ENCODE peak calls at places on chromosomes 5 and 9, in six cellular contexts. One of them, this sample, is unnamed.

GRCh38 chr9:84988621-84989020 is 319.1 kb downstream of the NTRK2 start:
- DNase-seq in HepG2: no peak
- DNase-seq in SK-N-SH: no peak
- DNase-seq in GM12878: no peak
- DNase-seq in K562: no peak
- DNase-seq in H1: no peak
- DNase-seq in this sample: no peak

GRCh38 chr9:128211551-128212281 is 8.5 kb downstream of the DNM1 start:
- DNase-seq in H1: no peak
- DNase-seq in K562: no peak
- DNase-seq in HepG2: no peak
- DNase-seq in SK-N-SH: no peak
- DNase-seq in GM12878: no peak
- DNase-seq in this sample: no peak

GRCh38 chr9:112408819-112409218 is 28.9 kb downstream of the HSDL2 start:
- DNase-seq in SK-N-SH: no peak
- DNase-seq in GM12878: no peak
- DNase-seq in H1: no peak
- DNase-seq in HepG2: no peak
- DNase-seq in K562: no peak
- DNase-seq in this sample: peak; percentile 42

GRCh38 chr5:135451581-135452360 is at the start of gene TIFAB:
- DNase-seq in SK-N-SH: no peak
- DNase-seq in GM12878: no peak
- DNase-seq in HepG2: no peak
- DNase-seq in K562: no peak
- DNase-seq in H1: no peak
- DNase-seq in this sample: no peak

GRCh38 chr5:158054388-158055092 is 195.6 kb upstream of the CLINT1 start:
- DNase-seq in GM12878: no peak
- DNase-seq in K562: no peak
- DNase-seq in H1: no peak
- DNase-seq in SK-N-SH: peak; percentile 14
- DNase-seq in HepG2: no peak
- DNase-seq in this sample: no peak

GRCh38 chr9:93456022-93456421 is 2.6 kb upstream of the FAM120AOS start:
- DNase-seq in K562: no peak
- DNase-seq in SK-N-SH: no peak
- DNase-seq in GM12878: no peak
- DNase-seq in H1: no peak
- DNase-seq in HepG2: no peak
- DNase-seq in this sample: no peak

GRCh38 chr5:149493316-149493715 is 57.9 kb downstream of the CSNK1A1 start:
- DNase-seq in GM12878: no peak
- DNase-seq in H1: no peak
- DNase-seq in HepG2: no peak
- DNase-seq in K562: no peak
- DNase-seq in SK-N-SH: no peak
- DNase-seq in this sample: no peak

GRCh38 chr5:54516051-54516645 is 1.4 kb upstream of the SNX18 start:
- DNase-seq in H1: no peak
- DNase-seq in SK-N-SH: no peak
- DNase-seq in HepG2: no peak
- DNase-seq in GM12878: no peak
- DNase-seq in K562: no peak
- DNase-seq in this sample: no peak

GRCh38 chr9:97891736-97892135 is 30.6 kb downstream of the TRMO start:
- DNase-seq in HepG2: no peak
- DNase-seq in K562: no peak
- DNase-seq in H1: no peak
- DNase-seq in GM12878: no peak
- DNase-seq in SK-N-SH: no peak
- DNase-seq in this sample: no peak

GRCh38 chr5:119074419-119074818 is 3.5 kb downstream of the DMXL1 start:
- DNase-seq in H1: no peak
- DNase-seq in SK-N-SH: no peak
- DNase-seq in GM12878: peak; percentile 57
- DNase-seq in K562: peak; percentile 18
- DNase-seq in HepG2: no peak
- DNase-seq in this sample: no peak

GRCh38 chr5:159097461-159098284 is 2.0 kb downstream of the EBF1 start:
- DNase-seq in SK-N-SH: peak; percentile 46
- DNase-seq in GM12878: no peak
- DNase-seq in HepG2: no peak
- DNase-seq in K562: no peak
- DNase-seq in H1: peak; percentile 52
- DNase-seq in this sample: no peak

GRCh38 chr5:56190500-56190899 is 42.6 kb downstream of the ANKRD55 start:
- DNase-seq in HepG2: no peak
- DNase-seq in SK-N-SH: no peak
- DNase-seq in H1: no peak
- DNase-seq in GM12878: no peak
- DNase-seq in K562: no peak
- DNase-seq in this sample: no peak

GRCh38 chr9:36744678-36745077 is 172.0 kb downstream of the MELK start:
- DNase-seq in GM12878: no peak
- DNase-seq in K562: no peak
- DNase-seq in SK-N-SH: peak; percentile 53
- DNase-seq in HepG2: no peak
- DNase-seq in H1: no peak
- DNase-seq in this sample: no peak

GRCh38 chr9:107720511-107720910 is 230.9 kb upstream of the KLF4 start:
- DNase-seq in H1: no peak
- DNase-seq in HepG2: no peak
- DNase-seq in SK-N-SH: no peak
- DNase-seq in GM12878: no peak
- DNase-seq in K562: no peak
- DNase-seq in this sample: no peak

GRCh38 chr9:109453210-109453842 is 44.8 kb downstream of the PTPN3 start:
- DNase-seq in GM12878: no peak
- DNase-seq in HepG2: no peak
- DNase-seq in K562: no peak
- DNase-seq in H1: no peak
- DNase-seq in SK-N-SH: peak; percentile 64
- DNase-seq in this sample: no peak

GRCh38 chr5:73950441-73950873 is 324.5 kb downstream of the ARHGEF28 start:
- DNase-seq in K562: no peak
- DNase-seq in SK-N-SH: no peak
- DNase-seq in H1: no peak
- DNase-seq in HepG2: no peak
- DNase-seq in GM12878: no peak
- DNase-seq in this sample: no peak

GRCh38 chr5:133818031-133818431 is 150.4 kb downstream of the C5orf15 start:
- DNase-seq in HepG2: no peak
- DNase-seq in GM12878: no peak
- DNase-seq in SK-N-SH: no peak
- DNase-seq in H1: no peak
- DNase-seq in K562: no peak
- DNase-seq in this sample: no peak

GRCh38 chr9:119761737-119762136 is 392.5 kb upstream of the BRINP1 start:
- DNase-seq in H1: no peak
- DNase-seq in SK-N-SH: no peak
- DNase-seq in GM12878: no peak
- DNase-seq in K562: no peak
- DNase-seq in HepG2: no peak
- DNase-seq in this sample: no peak

GRCh38 chr9:752201-752600 is 89.3 kb upstream of the DMRT1 start:
- DNase-seq in HepG2: no peak
- DNase-seq in GM12878: no peak
- DNase-seq in K562: no peak
- DNase-seq in SK-N-SH: no peak
- DNase-seq in H1: no peak
- DNase-seq in this sample: no peak

GRCh38 chr9:108549184-108549583 is 306.6 kb downstream of the ACTL7B start:
- DNase-seq in HepG2: no peak
- DNase-seq in SK-N-SH: no peak
- DNase-seq in K562: no peak
- DNase-seq in H1: no peak
- DNase-seq in GM12878: no peak
- DNase-seq in this sample: no peak

GRCh38 chr5:93591323-93591945 is 8.4 kb downstream of the NR2F1 start:
- DNase-seq in H1: no peak
- DNase-seq in SK-N-SH: no peak
- DNase-seq in HepG2: no peak
- DNase-seq in GM12878: no peak
- DNase-seq in K562: no peak
- DNase-seq in this sample: no peak
- TF ChIP-seq GABPA in H1: no peak
- TF ChIP-seq GABPA in SK-N-SH: no peak
- TF ChIP-seq GABPA in HepG2: no peak
- TF ChIP-seq GABPA in GM12878: no peak
- TF ChIP-seq GABPA in K562: no peak
- TF ChIP-seq GABPA in this sample: no peak

GRCh38 chr5:151003503-151003860 is 16.9 kb upstream of the GPX3 start:
- DNase-seq in K562: no peak
- DNase-seq in HepG2: no peak
- DNase-seq in H1: no peak
- DNase-seq in GM12878: no peak
- DNase-seq in SK-N-SH: no peak
- DNase-seq in this sample: no peak

GRCh38 chr5:151002681-151003502 is 17.5 kb upstream of the GPX3 start:
- DNase-seq in GM12878: no peak
- DNase-seq in HepG2: no peak
- DNase-seq in K562: no peak
- DNase-seq in SK-N-SH: no peak
- DNase-seq in H1: peak; percentile 31
- DNase-seq in this sample: no peak

GRCh38 chr5:151004499-151004898 is 15.9 kb upstream of the GPX3 start:
- DNase-seq in SK-N-SH: no peak
- DNase-seq in HepG2: peak; percentile 75
- DNase-seq in K562: no peak
- DNase-seq in H1: no peak
- DNase-seq in GM12878: no peak
- DNase-seq in this sample: no peak

GRCh38 chr5:151001436-151001835 is 19.0 kb upstream of the GPX3 start:
- DNase-seq in H1: peak; percentile 14
- DNase-seq in SK-N-SH: no peak
- DNase-seq in K562: no peak
- DNase-seq in HepG2: no peak
- DNase-seq in GM12878: no peak
- DNase-seq in this sample: no peak

DNA sequence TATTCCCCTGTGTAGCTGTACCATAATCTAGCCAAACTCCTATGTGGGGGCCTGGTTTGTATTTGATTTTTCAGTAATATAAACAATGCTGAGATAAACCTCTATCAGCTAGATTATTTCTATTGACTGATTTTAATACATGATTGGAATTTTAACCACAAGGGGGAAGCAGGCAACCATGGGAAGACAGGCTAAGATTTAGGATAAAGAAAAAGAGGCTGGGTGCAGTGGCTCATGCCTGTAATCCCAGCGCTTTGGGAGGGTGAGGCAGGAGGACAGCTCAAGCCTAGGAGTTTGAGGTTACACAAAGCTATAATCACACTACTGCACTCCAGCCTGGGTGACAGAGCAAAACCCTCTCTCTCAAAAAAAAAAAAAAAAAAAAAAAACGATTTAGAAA is 18.1 kb upstream of the GPX3 start:
- DNase-seq in HepG2: peak; percentile 58
- DNase-seq in SK-N-SH: peak; percentile 41
- DNase-seq in GM12878: no peak
- DNase-seq in H1: peak; percentile 42
- DNase-seq in K562: peak; percentile 61
- DNase-seq in this sample: no peak
- TF ChIP-seq CTCF in HepG2: peak; percentile 71
- TF ChIP-seq CTCF in SK-N-SH: peak; percentile 60
- TF ChIP-seq CTCF in GM12878: no peak
- TF ChIP-seq CTCF in H1: peak; percentile 37
- TF ChIP-seq CTCF in K562: peak; percentile 82
- TF ChIP-seq CTCF in this sample: no peak

DNA sequence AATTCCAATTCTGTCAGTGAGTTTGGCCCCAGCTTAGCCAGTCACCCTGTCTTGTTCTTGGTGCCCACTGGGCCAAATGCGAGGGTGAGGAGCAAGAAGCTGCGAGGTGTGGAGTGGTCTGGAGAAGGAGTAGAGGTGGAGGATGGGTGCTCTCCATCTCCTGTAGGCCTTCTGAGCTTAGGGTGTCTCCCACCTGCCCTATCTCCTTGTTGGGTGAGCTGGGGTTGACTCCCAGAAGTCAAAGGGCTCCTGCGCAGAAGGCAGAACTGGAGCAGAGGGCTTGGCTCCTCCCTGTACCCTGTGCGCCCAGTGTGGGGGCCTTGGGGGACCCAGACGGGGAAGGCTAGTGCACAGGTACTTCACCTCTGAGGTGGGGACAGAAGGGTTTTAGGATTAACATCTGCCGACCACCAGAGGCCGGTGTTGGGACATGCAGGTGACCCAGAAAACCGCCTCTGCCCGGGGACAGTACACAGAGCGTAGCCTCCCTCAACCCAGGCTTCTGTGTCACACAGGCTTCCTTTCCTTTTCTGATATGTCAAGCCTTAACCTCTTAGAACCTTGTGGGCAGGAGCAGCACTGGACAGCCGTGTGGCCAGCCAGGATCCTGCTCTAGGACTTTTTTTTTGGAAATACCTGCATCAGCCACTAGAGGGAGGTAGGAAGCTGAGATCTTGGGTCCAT is 16.9 kb downstream of the IL5 start:
- DNase-seq in GM12878: peak; percentile 53
- DNase-seq in HepG2: peak; percentile 66
- DNase-seq in SK-N-SH: peak; percentile 70
- DNase-seq in K562: peak; percentile 80
- DNase-seq in H1: peak; percentile 74
- DNase-seq in this sample: peak; percentile 7
- H3K4me3 ChIP-seq in GM12878: no peak overlapping the region
- H3K4me3 ChIP-seq in HepG2: peak overlapping the region; percentile 39
- H3K4me3 ChIP-seq in SK-N-SH: peak overlapping the region; percentile 43
- H3K4me3 ChIP-seq in K562: peak overlapping the region; percentile 22
- H3K4me3 ChIP-seq in H1: no peak overlapping the region
- H3K4me3 ChIP-seq in this sample: no peak overlapping the region

DNA sequence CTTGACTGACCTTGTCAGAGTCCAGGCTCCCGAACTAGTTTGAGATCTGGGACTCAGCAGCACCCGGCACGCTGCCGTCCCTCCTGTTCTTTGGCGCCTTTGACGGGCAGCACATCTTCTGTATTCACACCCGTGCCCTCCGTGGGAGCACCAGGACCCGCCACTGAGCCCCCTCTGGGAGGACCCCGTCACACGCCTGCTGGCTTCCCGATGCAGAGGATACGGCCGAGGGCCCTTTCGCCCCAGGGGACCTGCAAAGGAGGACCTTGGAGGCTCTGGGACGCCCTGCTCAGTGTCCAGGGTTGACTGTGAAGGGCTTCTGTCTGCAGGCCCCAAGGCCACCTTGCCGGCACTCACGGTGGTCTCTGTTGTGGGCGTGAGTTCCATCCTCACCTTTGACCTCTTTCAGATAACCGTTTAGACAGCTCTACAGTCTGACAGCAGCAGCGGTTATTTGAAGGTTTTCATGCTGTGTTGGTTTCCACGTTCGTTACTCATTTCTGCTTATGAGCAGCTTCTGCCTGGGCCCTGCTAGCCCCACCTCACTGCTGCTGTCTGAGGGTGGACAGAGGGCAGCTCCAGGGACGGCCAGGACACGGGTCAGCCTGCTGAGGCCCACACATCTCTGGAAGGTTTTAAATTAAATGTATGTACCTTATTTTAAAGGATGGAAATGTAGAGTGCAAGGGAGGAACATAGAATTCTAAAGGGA is 12.6 kb upstream of the EXOC3 start:
- DNase-seq in H1: no peak
- DNase-seq in GM12878: no peak
- DNase-seq in K562: no peak
- DNase-seq in SK-N-SH: no peak
- DNase-seq in HepG2: no peak
- DNase-seq in this sample: no peak
- TF ChIP-seq GABPA in H1: no peak
- TF ChIP-seq GABPA in GM12878: no peak
- TF ChIP-seq GABPA in K562: no peak
- TF ChIP-seq GABPA in SK-N-SH: no peak
- TF ChIP-seq GABPA in HepG2: no peak
- TF ChIP-seq GABPA in this sample: no peak

GRCh38 chr5:90135979-90136378 is 273.6 kb downstream of the CETN3 start:
- DNase-seq in H1: peak; percentile 79
- DNase-seq in SK-N-SH: no peak
- DNase-seq in K562: peak; percentile 39
- DNase-seq in GM12878: no peak
- DNase-seq in HepG2: peak; percentile 31
- DNase-seq in this sample: no peak
- TF ChIP-seq CTCF in H1: peak; percentile 98
- TF ChIP-seq CTCF in SK-N-SH: no peak
- TF ChIP-seq CTCF in K562: peak; percentile 52
- TF ChIP-seq CTCF in GM12878: peak; percentile 46
- TF ChIP-seq CTCF in HepG2: peak; percentile 83
- TF ChIP-seq CTCF in this sample: no peak